ENCODE peak calls at places on chromosome 14, in seven cellular contexts. J, T, Y, X, K, H and C are unnamed samples. For H3K9me3, the result is how much of the 10 kb centered on the place peaks cover.

GRCh38 chr14:56338674-56339073 is 220.5 kb downstream of the PELI2 start:
- DNase-seq in X (no peak), K (no peak), H (no peak), Y (no peak), T (no peak), J (no peak), C (peak)

GRCh38 chr14:66003082-66003740 is 483.0 kb upstream of the CCDC196 start:
- DNase-seq in Y (no peak), X (no peak), K (no peak), H (no peak), T (no peak), J (no peak), C (no peak)

GRCh38 chr14:68794856-68795601 is 2.2 kb upstream of the ZFP36L1 start:
- DNase-seq in K (no peak), Y (peak), J (peak), T (peak), H (peak), X (no peak), C (no peak)

GRCh38 chr14:106551265-106551664 is 1024.9 kb downstream of the TMEM121 start:
- DNase-seq in Y (no peak), H (no peak), X (no peak), J (no peak), T (no peak), K (no peak), C (no peak)

GRCh38 chr14:103258211-103258610 is 75.8 kb upstream of the EIF5 start:
- DNase-seq in T (no peak), H (no peak), X (no peak), J (no peak), Y (no peak), K (no peak), C (no peak)

GRCh38 chr14:70416717-70417349 is at the start of gene SYNJ2BP:
- DNase-seq in K (peak), Y (no peak), X (peak), T (no peak), H (peak), J (peak), C (peak)

GRCh38 chr14:33408291-33408690 is 469.6 kb downstream of the NPAS3 start:
- DNase-seq in J (no peak), H (no peak), X (no peak), T (no peak), K (no peak), Y (no peak), C (no peak)

GRCh38 chr14:101005447-101005846 is 101.9 kb upstream of the RTL1 start:
- DNase-seq in K (no peak), X (no peak), J (peak), T (no peak), Y (no peak), H (no peak), C (no peak)

GRCh38 chr14:103314496-103315277 is 19.4 kb upstream of the EIF5 start:
- DNase-seq in Y (peak), K (no peak), T (no peak), H (no peak), X (no peak), J (peak), C (no peak)

GRCh38 chr14:100230361-100230760 is 8.6 kb upstream of the YY1 start:
- DNase-seq in K (no peak), H (no peak), J (no peak), Y (no peak), T (no peak), X (no peak), C (no peak)

GRCh38 chr14:92964124-92965109 is 41.5 kb downstream of the CHGA start:
- DNase-seq in H (peak), K (no peak), J (no peak), X (no peak), T (no peak), Y (no peak), C (no peak)

GRCh38 chr14:89283327-89284060 is 133.5 kb downstream of the FOXN3 start:
- DNase-seq in J (peak), X (no peak), H (no peak), K (peak), T (no peak), Y (no peak), C (no peak)

GRCh38 chr14:76257842-76258397 is 106.2 kb downstream of the GPATCH2L start:
- DNase-seq in T (no peak), K (no peak), J (no peak), Y (peak), H (no peak), X (no peak), C (no peak)

GRCh38 chr14:29558516-29558915 is 369.1 kb downstream of the PRKD1 start:
- DNase-seq in T (no peak), J (no peak), H (no peak), X (no peak), K (no peak), Y (no peak), C (no peak)

GRCh38 chr14:87264386-87264785 is 728.6 kb downstream of the GALC start:
- DNase-seq in H (no peak), J (no peak), Y (no peak), T (no peak), X (no peak), K (no peak), C (no peak)

GRCh38 chr14:53517276-53517960 is 364.3 kb upstream of the DDHD1 start:
- DNase-seq in T (no peak), K (no peak), J (no peak), X (no peak), Y (no peak), H (no peak), C (no peak)

DNA sequence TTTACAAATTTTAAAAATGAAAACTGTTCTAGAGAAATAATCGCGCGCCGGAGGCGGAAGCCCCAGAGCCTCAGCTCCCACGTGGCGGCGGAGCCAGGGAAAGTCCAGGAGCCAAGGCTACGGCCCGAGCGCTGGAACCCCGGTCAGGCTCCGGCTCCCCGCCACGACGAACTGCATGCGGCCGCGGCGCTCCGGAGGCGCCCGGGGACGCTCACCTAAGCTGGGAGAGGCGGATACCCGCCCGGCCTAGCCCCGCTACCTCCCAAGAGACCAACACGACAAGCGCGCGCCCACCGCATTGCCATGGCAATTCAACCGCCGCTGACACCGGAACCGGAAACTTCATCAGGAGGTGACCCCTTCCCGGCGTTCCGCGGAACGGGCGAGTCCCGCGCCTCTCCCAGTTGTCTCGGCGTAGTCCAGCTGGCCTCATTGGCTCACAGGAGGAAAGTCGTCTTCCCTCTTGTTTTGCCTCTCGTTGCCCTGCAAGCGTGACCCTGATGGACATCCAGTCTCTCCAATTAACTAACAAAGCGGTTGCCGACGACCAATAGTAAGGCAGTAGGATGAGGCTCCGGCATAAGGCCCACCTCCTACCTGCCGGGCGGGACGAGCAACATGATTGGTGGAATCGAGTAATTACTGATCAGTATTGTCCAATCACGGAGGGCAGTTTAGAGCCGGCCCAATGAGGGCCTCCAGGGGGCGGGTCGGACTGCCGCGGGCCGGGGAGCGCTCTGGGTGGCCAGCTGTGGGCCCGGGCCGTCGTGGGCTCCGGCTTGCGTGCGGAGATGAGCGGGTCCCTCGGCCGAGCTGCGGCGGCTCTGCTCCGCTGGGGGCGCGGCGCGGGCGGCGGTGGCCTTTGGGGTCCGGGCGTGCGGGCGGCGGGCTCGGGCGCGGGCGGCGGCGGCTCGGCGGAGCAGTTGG is at the start of gene GLRX5:
- DNase-seq in T (peak), H (peak), Y (peak), J (peak), X (peak), K (peak), C (peak)
- TF ChIP-seq CTCF in T (no peak), H (no peak), Y (no peak), J (peak), X (no peak), K (no peak), C (no peak)

DNA sequence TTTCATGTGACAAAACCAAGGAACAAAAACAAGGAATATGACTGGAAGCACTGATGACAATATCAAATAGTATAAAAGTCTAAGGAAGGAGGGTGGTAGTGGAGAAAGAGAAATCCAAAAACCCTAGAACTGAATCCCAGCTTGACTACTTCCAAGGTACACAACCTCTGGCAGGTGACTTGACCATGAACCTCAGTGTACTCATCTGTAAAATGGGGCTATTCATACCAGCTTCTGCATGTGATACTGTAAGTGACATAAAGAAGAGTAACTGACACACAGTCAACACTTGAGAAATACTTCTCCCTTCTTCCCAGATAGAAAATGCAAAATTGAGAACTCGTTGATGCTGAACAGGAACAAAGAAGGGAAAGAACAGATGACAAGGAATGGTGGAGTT is 10.3 kb upstream of the DPF3 start:
- DNase-seq in Y (no peak), T (no peak), X (no peak), J (no peak), H (no peak), K (no peak), C (no peak)
- H3K9me3 ChIP-seq in Y (under half), T (under half), X (under half), J (under half), H (under half), K (under half), C (under half)

DNA sequence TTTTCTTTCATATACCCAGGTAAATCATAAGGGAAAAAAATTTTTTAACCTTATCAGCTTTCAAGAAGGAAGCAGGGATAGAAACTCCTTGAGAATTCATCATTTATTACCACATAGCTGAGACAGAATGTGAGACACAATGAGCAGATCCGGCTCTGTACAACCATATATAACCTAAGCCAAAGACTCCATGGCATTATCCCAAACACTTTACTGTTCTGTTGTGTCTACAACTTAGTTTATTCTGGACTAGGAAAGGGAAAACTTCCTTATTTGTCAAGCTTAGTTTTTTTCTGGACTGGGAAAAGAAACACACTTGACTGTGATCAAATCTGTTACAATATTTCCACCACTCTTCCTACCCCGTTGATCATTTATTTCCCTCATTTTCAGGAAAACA is 38.3 kb upstream of the CATSPERB start:
- DNase-seq in J (no peak), H (no peak), K (no peak), T (no peak), X (no peak), Y (no peak), C (no peak)
- H3K4me3 ChIP-seq in J (no peak), H (no peak), K (no peak), T (no peak), X (no peak), Y (no peak), C (no peak)

GRCh38 chr14:75011356-75012097 is 8.8 kb downstream of the EIF2B2 start:
- DNase-seq in T (no peak), K (no peak), X (no peak), Y (no peak), J (no peak), H (no peak), C (no peak)
- TF ChIP-seq CTCF in T (no peak), K (no peak), X (no peak), Y (no peak), J (no peak), H (no peak), C (no peak)

DNA sequence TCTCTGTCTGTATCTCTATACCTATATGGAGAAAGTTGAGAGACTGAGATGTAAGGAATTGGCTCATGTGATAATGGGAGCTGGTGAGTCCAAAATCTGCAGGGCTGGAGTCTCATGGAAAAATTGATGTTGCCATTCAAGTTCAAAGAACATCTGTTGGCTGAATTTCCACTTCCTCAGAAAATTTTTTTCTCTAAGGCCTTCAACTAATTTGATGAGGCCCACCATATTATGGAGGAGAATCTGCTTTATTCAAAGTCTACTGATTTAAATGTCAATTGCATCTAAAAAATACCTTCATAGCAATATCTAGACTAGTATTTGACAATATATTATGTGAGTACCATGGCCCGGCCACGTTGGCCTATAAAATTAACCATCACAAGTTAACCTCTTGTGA is 261.4 kb downstream of the VRK1 start:
- DNase-seq in J (no peak), Y (no peak), T (no peak), X (no peak), K (no peak), H (no peak), C (no peak)
- H3K9me3 ChIP-seq in J (under half), Y (under half), T (under half), X (under half), K (under half), H (under half), C (under half)

GRCh38 chr14:50471838-50472465 is 60.4 kb downstream of the MAP4K5 start:
- DNase-seq in H (no peak), K (no peak), X (no peak), Y (no peak), J (no peak), T (no peak), C (no peak)
- H3K4me3 ChIP-seq in H (no peak), K (no peak), X (no peak), Y (no peak), J (no peak), T (no peak), C (no peak)

GRCh38 chr14:98751110-98751509 is 520.9 kb downstream of the BCL11B start:
- DNase-seq in K (no peak), Y (no peak), X (no peak), T (no peak), H (no peak), J (no peak), C (no peak)

GRCh38 chr14:98752660-98753059 is 519.3 kb downstream of the BCL11B start:
- DNase-seq in J (no peak), X (no peak), T (peak), Y (no peak), H (no peak), K (no peak), C (no peak)

GRCh38 chr14:98754343-98755025 is 517.5 kb downstream of the BCL11B start:
- DNase-seq in Y (no peak), K (no peak), H (no peak), J (no peak), X (no peak), T (peak), C (no peak)

GRCh38 chr14:98743536-98743935 is 528.5 kb downstream of the BCL11B start:
- DNase-seq in H (no peak), Y (no peak), X (no peak), J (no peak), K (no peak), T (peak), C (no peak)

DNA sequence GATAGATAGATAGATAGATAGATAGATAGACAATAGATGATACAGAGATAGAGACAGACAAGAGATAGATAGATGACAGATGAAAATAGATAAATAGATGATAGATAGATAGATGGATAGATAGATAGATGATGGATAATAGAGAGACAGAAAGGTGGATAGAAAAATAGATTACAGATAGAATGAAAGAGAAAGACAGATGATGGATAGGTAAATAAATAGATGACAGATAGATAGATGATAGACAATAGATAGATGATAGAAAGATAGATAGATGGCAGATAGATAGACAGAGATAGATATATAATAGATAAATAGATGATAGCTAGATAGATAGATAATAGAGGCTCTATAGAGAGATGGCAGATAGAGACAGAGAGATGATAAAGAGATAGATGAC is 523.0 kb downstream of the BCL11B start:
- DNase-seq in K (no peak), J (no peak), Y (no peak), T (no peak), X (no peak), H (no peak), C (no peak)
- TF ChIP-seq CTCF in K (peak), J (no peak), Y (no peak), T (no peak), X (no peak), H (no peak), C (no peak)